ENCODE peak calls at places on chromosome 5, in ten cellular contexts. Z is neural crest cell, Y is foreskin fibroblast, F is GM12865, X is HFF-Myc, E is colonic mucosa, Q is IMR-90, N is AG04450, P is A549, J is AG09309. H is an unnamed sample.

GRCh38 chr5:172051643-172052362 is 45.4 kb upstream of the FBXW11 start:
- DNase-seq in Z (no peak), Y (no peak), F (no peak), X (no peak), E (no peak), Q (no peak), N (no peak), P (no peak), J (no peak), H (no peak)

GRCh38 chr5:142342128-142342981 is 17.5 kb upstream of the SPRY4 start:
- DNase-seq in Z (no peak), Y (peak; percentile 41), F (no peak), X (no peak), E (no peak), Q (peak; percentile 81), N (no peak), P (no peak), J (no peak), H (peak; percentile 91)

GRCh38 chr5:135930029-135930948 is 24.5 kb downstream of the LECT2 start:
- DNase-seq in Z (no peak), Y (peak; percentile 12), F (no peak), X (no peak), E (no peak), Q (no peak), N (no peak), P (peak; percentile 48), J (no peak), H (no peak)

GRCh38 chr5:57566914-57567313 is 84.3 kb upstream of the ACTBL2 start:
- DNase-seq in Z (no peak), Y (no peak), F (peak; percentile 3), X (peak; percentile 7), E (no peak), Q (peak; percentile 89), N (peak; percentile 57), P (no peak), J (peak; percentile 40), H (no peak)

GRCh38 chr5:124872615-124873014 is 126.2 kb upstream of the ZNF608 start:
- DNase-seq in Z (no peak), Y (no peak), F (no peak), X (no peak), E (no peak), Q (no peak), N (no peak), P (no peak), J (no peak), H (peak; percentile 27)

GRCh38 chr5:43491325-43491724 is 7.7 kb upstream of the TMEM267 start:
- DNase-seq in Z (no peak), Y (no peak), F (no peak), X (no peak), E (no peak), Q (no peak), N (no peak), P (no peak), J (no peak), H (no peak)

GRCh38 chr5:16554110-16554509 is 62.7 kb downstream of the RETREG1 start:
- DNase-seq in Z (no peak), Y (no peak), F (no peak), X (no peak), E (peak; percentile 67), Q (no peak), N (no peak), P (no peak), J (no peak), H (no peak)

GRCh38 chr5:57816108-57816507 is 333.5 kb upstream of the ACTBL2 start:
- DNase-seq in Z (no peak), Y (peak; percentile 95), F (no peak), X (peak; percentile 59), E (no peak), Q (peak; percentile 98), N (peak; percentile 82), P (peak; percentile 85), J (peak; percentile 89), H (peak; percentile 91)

GRCh38 chr5:153626836-153627235 is 136.4 kb downstream of the GRIA1 start:
- DNase-seq in Z (no peak), Y (no peak), F (no peak), X (no peak), E (no peak), Q (no peak), N (no peak), P (no peak), J (no peak), H (no peak)

GRCh38 chr5:136028782-136029742 is at the start of gene TGFBI:
- DNase-seq in Z (peak; percentile 28), Y (peak; percentile 86), F (peak; percentile 40), X (no peak), E (peak; percentile 73), Q (peak; percentile 67), N (peak; percentile 30), P (peak; percentile 78), J (no peak), H (peak; percentile 87)

GRCh38 chr5:179827684-179828083 is 7.0 kb downstream of the SQSTM1 start:
- DNase-seq in Z (no peak), Y (peak; percentile 80), F (no peak), X (no peak), E (peak; percentile 83), Q (peak; percentile 73), N (no peak), P (no peak), J (no peak), H (no peak)

GRCh38 chr5:177154003-177154643 is 20.6 kb downstream of the NSD1 start:
- DNase-seq in Z (no peak), Y (peak; percentile 44), F (no peak), X (no peak), E (peak; percentile 20), Q (peak; percentile 36), N (no peak), P (no peak), J (peak; percentile 33), H (no peak)

GRCh38 chr5:124090115-124090514 is 578.1 kb downstream of the CSNK1G3 start:
- DNase-seq in Z (no peak), Y (no peak), F (no peak), X (no peak), E (no peak), Q (no peak), N (no peak), P (no peak), J (no peak), H (no peak)

GRCh38 chr5:852431-853401 is 1.9 kb upstream of the ZDHHC11 start:
- DNase-seq in Z (no peak), Y (no peak), F (no peak), X (no peak), E (no peak), Q (no peak), N (no peak), P (no peak), J (no peak), H (no peak)

GRCh38 chr5:142433526-142434321 is 108.9 kb upstream of the SPRY4 start:
- DNase-seq in Z (no peak), Y (peak; percentile 46), F (no peak), X (no peak), E (no peak), Q (peak; percentile 47), N (no peak), P (no peak), J (no peak), H (no peak)

GRCh38 chr5:153884266-153884957 is 154.3 kb downstream of the FAM114A2 start:
- DNase-seq in Z (no peak), Y (no peak), F (no peak), X (no peak), E (no peak), Q (peak; percentile 15), N (no peak), P (no peak), J (no peak), H (no peak)

GRCh38 chr5:126624534-126624933 is 23.8 kb downstream of the PHAX start:
- DNase-seq in Z (no peak), Y (peak; percentile 94), F (no peak), X (peak; percentile 44), E (no peak), Q (peak; percentile 94), N (peak; percentile 49), P (peak; percentile 80), J (peak; percentile 80), H (peak; percentile 82)

GRCh38 chr5:35316611-35317307 is 86.5 kb upstream of the PRLR start:
- DNase-seq in Z (no peak), Y (peak; percentile 20), F (peak; percentile 14), X (peak; percentile 38), E (no peak), Q (no peak), N (no peak), P (no peak), J (no peak), H (peak; percentile 38)

DNA sequence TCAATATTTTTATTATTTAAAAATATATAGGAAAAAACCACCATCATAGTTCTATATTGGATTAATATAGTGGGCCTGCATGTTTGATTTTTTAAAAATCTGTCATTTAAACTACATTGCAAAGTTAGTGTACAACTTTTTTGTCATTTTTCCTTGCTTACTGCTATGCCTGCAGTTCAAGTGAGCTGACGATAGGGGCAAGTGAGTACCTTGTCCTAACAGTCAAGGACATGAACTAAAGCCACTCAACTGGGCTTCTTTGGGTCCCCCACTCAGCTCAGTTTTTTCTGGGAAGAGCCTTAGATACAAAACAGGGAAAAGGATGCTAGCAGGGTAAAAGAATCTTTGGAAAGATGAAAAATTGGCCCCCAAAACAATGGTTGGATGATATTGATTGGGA is 269.9 kb downstream of the MAN2A1 start:
- DNase-seq in Z (no peak), Y (no peak), F (peak; percentile 10), X (no peak), E (no peak), Q (no peak), N (no peak), P (peak; percentile 5), J (no peak), H (no peak)
- TF ChIP-seq CTCF in Z (peak; percentile 34), Y (no peak), F (peak; percentile 21), X (no peak), E (no peak), Q (no peak), N (peak; percentile 37), P (no peak), J (peak; percentile 28), H (no peak)

GRCh38 chr5:72542695-72543094 is 35.5 kb upstream of the ZNF366 start:
- DNase-seq in Z (no peak), Y (no peak), F (no peak), X (no peak), E (no peak), Q (no peak), N (no peak), P (no peak), J (no peak), H (no peak)
- TF ChIP-seq CTCF in Z (no peak), Y (no peak), F (no peak), X (no peak), E (no peak), Q (no peak), N (no peak), P (no peak), J (no peak), H (no peak)

GRCh38 chr5:86806206-86806605 is 188.5 kb downstream of the COX7C start:
- DNase-seq in Z (no peak), Y (no peak), F (no peak), X (no peak), E (no peak), Q (peak; percentile 2), N (no peak), P (peak; percentile 1), J (no peak), H (no peak)

GRCh38 chr5:86807046-86807712 is 189.4 kb downstream of the COX7C start:
- DNase-seq in Z (no peak), Y (no peak), F (no peak), X (peak; percentile 22), E (no peak), Q (no peak), N (no peak), P (no peak), J (no peak), H (no peak)
- TF ChIP-seq CTCF in Z (no peak), Y (no peak), F (no peak), X (no peak), E (no peak), Q (no peak), N (no peak), P (no peak), J (no peak), H (no peak)

GRCh38 chr5:13322769-13323168 is 621.7 kb downstream of the DNAH5 start:
- DNase-seq in Z (no peak), Y (no peak), F (no peak), X (no peak), E (no peak), Q (no peak), N (no peak), P (no peak), J (no peak), H (no peak)
- TF ChIP-seq CTCF in Z (no peak), Y (no peak), F (no peak), X (no peak), E (no peak), Q (no peak), N (no peak), P (no peak), J (no peak), H (no peak)

H was measured in MCF 10A.